ENCODE peak calls at places on chromosomes 3 and 15, in four cellular contexts. One of them, this sample, is unnamed.

GRCh38 chr15:72358532-72359180 is 17.2 kb downstream of the HEXA start:
- DNase-seq in HepG2: peak; percentile 83
- DNase-seq in breast epithelium: peak; percentile 88
- DNase-seq in Panc1: no peak
- DNase-seq in this sample: peak; percentile 94

GRCh38 chr3:11393401-11393800 is 121.2 kb downstream of the ATG7 start:
- DNase-seq in HepG2: peak; percentile 9
- DNase-seq in breast epithelium: no peak
- DNase-seq in Panc1: no peak
- DNase-seq in this sample: no peak

GRCh38 chr3:13772321-13772745 is 107.5 kb downstream of the WNT7A start:
- DNase-seq in HepG2: no peak
- DNase-seq in breast epithelium: no peak
- DNase-seq in Panc1: no peak
- DNase-seq in this sample: no peak

GRCh38 chr3:16033889-16034687 is 140.4 kb upstream of the GALNT15 start:
- DNase-seq in HepG2: no peak
- DNase-seq in breast epithelium: no peak
- DNase-seq in Panc1: no peak
- DNase-seq in this sample: no peak

GRCh38 chr3:126051741-126052140 is 32.2 kb downstream of the SLC41A3 start:
- DNase-seq in HepG2: no peak
- DNase-seq in breast epithelium: no peak
- DNase-seq in Panc1: no peak
- DNase-seq in this sample: no peak

GRCh38 chr15:27589260-27589659 is 509.9 kb downstream of the OCA2 start:
- DNase-seq in HepG2: no peak
- DNase-seq in breast epithelium: no peak
- DNase-seq in Panc1: no peak
- DNase-seq in this sample: no peak

GRCh38 chr3:42228796-42229195 is 37.2 kb downstream of the CCK start:
- DNase-seq in HepG2: peak; percentile 20
- DNase-seq in breast epithelium: no peak
- DNase-seq in Panc1: no peak
- DNase-seq in this sample: no peak

GRCh38 chr15:62142736-62143135 is 22.3 kb downstream of the C2CD4B start:
- DNase-seq in HepG2: no peak
- DNase-seq in breast epithelium: no peak
- DNase-seq in Panc1: no peak
- DNase-seq in this sample: no peak

GRCh38 chr3:13546667-13547171 is 2.2 kb upstream of the FBLN2 start:
- DNase-seq in HepG2: no peak
- DNase-seq in breast epithelium: no peak
- DNase-seq in Panc1: no peak
- DNase-seq in this sample: no peak

GRCh38 chr3:149658444-149659172 is 783 bp upstream of the WWTR1 start:
- DNase-seq in HepG2: no peak
- DNase-seq in breast epithelium: peak; percentile 86
- DNase-seq in Panc1: no peak
- DNase-seq in this sample: peak; percentile 81

GRCh38 chr3:152071924-152072323 is 196.8 kb upstream of the MBNL1 start:
- DNase-seq in HepG2: peak; percentile 19
- DNase-seq in breast epithelium: no peak
- DNase-seq in Panc1: no peak
- DNase-seq in this sample: no peak

GRCh38 chr3:31226331-31226730 is 306.4 kb upstream of the STT3B start:
- DNase-seq in HepG2: no peak
- DNase-seq in breast epithelium: no peak
- DNase-seq in Panc1: no peak
- DNase-seq in this sample: no peak

GRCh38 chr15:66254364-66255292 is 1.1 kb upstream of the MEGF11 start:
- DNase-seq in HepG2: no peak
- DNase-seq in breast epithelium: no peak
- DNase-seq in Panc1: no peak
- DNase-seq in this sample: no peak

GRCh38 chr3:68648494-68648893 is 283.9 kb downstream of the TAFA4 start:
- DNase-seq in HepG2: no peak
- DNase-seq in breast epithelium: no peak
- DNase-seq in Panc1: no peak
- DNase-seq in this sample: no peak

GRCh38 chr3:112508860-112509259 is 9.6 kb upstream of the BTLA start:
- DNase-seq in HepG2: no peak
- DNase-seq in breast epithelium: no peak
- DNase-seq in Panc1: no peak
- DNase-seq in this sample: no peak

GRCh38 chr3:791442-791841 is 301.4 kb upstream of the CNTN6 start:
- DNase-seq in HepG2: no peak
- DNase-seq in breast epithelium: no peak
- DNase-seq in Panc1: no peak
- DNase-seq in this sample: no peak

GRCh38 chr3:102674284-102674683 is 239.5 kb downstream of the ZPLD1 start:
- DNase-seq in HepG2: no peak
- DNase-seq in breast epithelium: no peak
- DNase-seq in Panc1: no peak
- DNase-seq in this sample: no peak

GRCh38 chr3:184750684-184751083 is 38.8 kb upstream of the MAGEF1 start:
- DNase-seq in HepG2: no peak
- DNase-seq in breast epithelium: no peak
- DNase-seq in Panc1: no peak
- DNase-seq in this sample: no peak

GRCh38 chr3:194367992-194368841 is 1.3 kb downstream of the LRRC15 start:
- DNase-seq in HepG2: no peak
- DNase-seq in breast epithelium: no peak
- DNase-seq in Panc1: no peak
- DNase-seq in this sample: no peak

GRCh38 chr3:110419096-110419495 is 652.5 kb upstream of the NECTIN3 start:
- DNase-seq in HepG2: no peak
- DNase-seq in breast epithelium: no peak
- DNase-seq in Panc1: no peak
- DNase-seq in this sample: no peak

GRCh38 chr15:100259266-100259665 is 82.5 kb downstream of the ADAMTS17 start:
- DNase-seq in HepG2: no peak
- DNase-seq in breast epithelium: no peak
- DNase-seq in Panc1: no peak
- DNase-seq in this sample: no peak

GRCh38 chr15:78640840-78641733 is at the start of gene CHRNB4:
- DNase-seq in HepG2: no peak
- DNase-seq in breast epithelium: no peak
- DNase-seq in Panc1: no peak
- DNase-seq in this sample: no peak

GRCh38 chr15:88690331-88690730 is 51.5 kb downstream of the ISG20 start:
- DNase-seq in HepG2: no peak
- DNase-seq in breast epithelium: no peak
- DNase-seq in Panc1: no peak
- DNase-seq in this sample: no peak

GRCh38 chr15:41775651-41776050 is 1.4 kb downstream of the MAPKBP1 start:
- DNase-seq in HepG2: no peak
- DNase-seq in breast epithelium: no peak
- DNase-seq in Panc1: no peak
- DNase-seq in this sample: no peak
- H3K27ac ChIP-seq in HepG2: no peak overlapping the region
- H3K27ac ChIP-seq in breast epithelium: peak overlapping the region; percentile 93
- H3K27ac ChIP-seq in Panc1: peak overlapping the region; percentile 93
- H3K27ac ChIP-seq in this sample: no peak overlapping the region

GRCh38 chr15:68042156-68042854 is 11.8 kb upstream of the PIAS1 start:
- DNase-seq in HepG2: peak; percentile 50
- DNase-seq in breast epithelium: no peak
- DNase-seq in Panc1: no peak
- DNase-seq in this sample: no peak
- H3K4me1 ChIP-seq in HepG2: peaks cover 39% of the 10 kb centered on the region
- H3K4me1 ChIP-seq in breast epithelium: no peaks in the 10 kb centered on the region
- H3K4me1 ChIP-seq in Panc1: peaks cover 22% of the 10 kb centered on the region
- H3K4me1 ChIP-seq in this sample: no peaks in the 10 kb centered on the region

DNA sequence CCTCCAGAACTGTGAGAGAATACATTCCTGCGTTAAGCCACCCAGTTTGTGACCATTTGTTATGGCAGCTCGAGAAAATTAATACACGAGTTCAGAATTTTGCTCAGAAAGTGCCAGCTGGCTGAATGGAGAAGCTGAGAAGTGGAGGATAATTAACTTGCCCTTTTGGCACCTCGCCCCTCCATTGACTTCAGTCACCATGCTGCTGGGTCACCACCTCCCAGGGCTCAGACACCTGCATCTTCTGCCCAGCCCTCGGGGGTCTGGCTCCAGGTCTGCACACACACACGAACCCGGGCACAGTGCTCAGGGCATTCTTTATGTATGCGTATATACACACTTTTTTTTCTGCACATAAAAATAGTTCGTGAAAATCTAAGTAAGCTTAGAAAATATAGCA is 32.0 kb downstream of the AMOTL2 start:
- DNase-seq in HepG2: no peak
- DNase-seq in breast epithelium: no peak
- DNase-seq in Panc1: no peak
- DNase-seq in this sample: no peak
- TF ChIP-seq POLR2AphosphoS5 in HepG2: no peak
- TF ChIP-seq POLR2AphosphoS5 in breast epithelium: no peak
- TF ChIP-seq POLR2AphosphoS5 in Panc1: no peak
- TF ChIP-seq POLR2AphosphoS5 in this sample: no peak

GRCh38 chr3:70990723-70991122 is 592.8 kb downstream of the FOXP1 start:
- DNase-seq in HepG2: no peak
- DNase-seq in breast epithelium: no peak
- DNase-seq in Panc1: no peak
- DNase-seq in this sample: no peak
- H3K27ac ChIP-seq in HepG2: no peak overlapping the region
- H3K27ac ChIP-seq in breast epithelium: no peak overlapping the region
- H3K27ac ChIP-seq in Panc1: no peak overlapping the region
- H3K27ac ChIP-seq in this sample: no peak overlapping the region

GRCh38 chr3:46938118-46938517 is 38.4 kb downstream of the CCDC12 start:
- DNase-seq in HepG2: no peak
- DNase-seq in breast epithelium: no peak
- DNase-seq in Panc1: no peak
- DNase-seq in this sample: no peak
- H3K4me1 ChIP-seq in HepG2: peaks cover 92% of the 10 kb centered on the region
- H3K4me1 ChIP-seq in breast epithelium: peaks cover 8% of the 10 kb centered on the region
- H3K4me1 ChIP-seq in Panc1: peaks cover 20% of the 10 kb centered on the region
- H3K4me1 ChIP-seq in this sample: no peaks in the 10 kb centered on the region

DNA sequence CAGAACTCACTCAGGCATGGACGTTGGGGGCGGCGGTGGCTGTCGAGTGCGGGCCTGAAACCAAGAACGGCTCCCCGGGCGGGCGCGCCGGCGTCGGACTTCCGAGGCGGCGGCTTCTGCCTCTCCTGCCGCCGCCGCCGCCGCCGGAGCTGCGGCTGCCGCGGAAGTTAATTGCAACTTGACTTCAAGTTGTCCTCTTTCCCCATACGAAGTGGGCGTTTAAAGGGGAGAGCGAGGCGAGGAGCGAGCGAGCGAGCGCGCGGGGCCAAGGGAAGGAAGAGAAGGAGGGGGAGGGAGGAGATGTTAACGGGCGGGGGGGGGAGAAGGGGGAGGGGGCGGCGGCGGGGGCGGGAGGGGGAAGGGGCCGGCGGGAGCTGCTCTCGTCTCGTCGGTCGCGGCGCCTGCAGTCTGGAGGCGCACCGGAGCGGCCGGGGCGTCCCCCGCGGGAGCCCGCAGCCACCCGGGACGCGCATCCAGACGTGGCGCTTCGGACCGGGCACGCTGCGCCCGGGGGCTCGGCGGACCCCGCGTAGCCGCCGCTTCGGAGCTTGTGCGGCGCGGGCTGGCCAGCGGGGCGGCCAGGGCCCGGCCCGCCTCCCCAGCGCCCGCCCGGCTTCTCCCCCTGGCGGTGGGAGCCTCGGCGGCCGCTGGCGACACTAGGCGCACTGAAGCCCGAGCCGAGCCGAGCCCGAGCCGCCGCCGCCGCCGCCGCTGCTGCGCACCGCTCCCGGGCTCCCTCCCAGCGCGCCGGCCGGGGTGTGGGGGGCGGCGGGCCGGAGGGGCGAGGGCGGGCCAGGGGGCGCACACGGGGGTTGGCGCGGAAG is 19.7 kb upstream of the SATB1 start:
- DNase-seq in HepG2: peak; percentile 3
- DNase-seq in breast epithelium: no peak
- DNase-seq in Panc1: no peak
- DNase-seq in this sample: peak; percentile 60
- TF ChIP-seq POLR2AphosphoS5 in HepG2: no peak
- TF ChIP-seq POLR2AphosphoS5 in breast epithelium: no peak
- TF ChIP-seq POLR2AphosphoS5 in Panc1: no peak
- TF ChIP-seq POLR2AphosphoS5 in this sample: no peak

DNA sequence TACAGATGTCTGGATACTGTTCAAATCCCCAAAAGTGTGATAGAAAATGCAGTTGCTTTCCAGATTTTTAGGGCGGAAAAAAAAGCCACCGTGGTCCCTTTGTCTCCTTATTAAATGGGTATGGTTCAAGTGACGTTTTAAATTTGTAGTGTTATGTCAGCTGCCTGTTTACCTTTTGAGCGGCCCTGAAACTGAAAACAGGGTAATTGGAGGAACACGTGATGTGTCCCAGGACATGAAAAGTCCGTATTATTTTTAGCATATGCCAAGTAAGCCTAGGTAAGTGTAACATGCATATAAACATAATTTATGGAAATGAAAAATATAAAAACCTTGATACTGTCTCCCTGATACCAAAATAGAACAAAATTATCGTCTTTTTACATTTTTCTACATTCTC is 109.1 kb upstream of the PDZRN3 start:
- DNase-seq in HepG2: no peak
- DNase-seq in breast epithelium: no peak
- DNase-seq in Panc1: no peak
- DNase-seq in this sample: no peak
- H3K27ac ChIP-seq in HepG2: no peak overlapping the region
- H3K27ac ChIP-seq in breast epithelium: no peak overlapping the region
- H3K27ac ChIP-seq in Panc1: no peak overlapping the region
- H3K27ac ChIP-seq in this sample: no peak overlapping the region

DNA sequence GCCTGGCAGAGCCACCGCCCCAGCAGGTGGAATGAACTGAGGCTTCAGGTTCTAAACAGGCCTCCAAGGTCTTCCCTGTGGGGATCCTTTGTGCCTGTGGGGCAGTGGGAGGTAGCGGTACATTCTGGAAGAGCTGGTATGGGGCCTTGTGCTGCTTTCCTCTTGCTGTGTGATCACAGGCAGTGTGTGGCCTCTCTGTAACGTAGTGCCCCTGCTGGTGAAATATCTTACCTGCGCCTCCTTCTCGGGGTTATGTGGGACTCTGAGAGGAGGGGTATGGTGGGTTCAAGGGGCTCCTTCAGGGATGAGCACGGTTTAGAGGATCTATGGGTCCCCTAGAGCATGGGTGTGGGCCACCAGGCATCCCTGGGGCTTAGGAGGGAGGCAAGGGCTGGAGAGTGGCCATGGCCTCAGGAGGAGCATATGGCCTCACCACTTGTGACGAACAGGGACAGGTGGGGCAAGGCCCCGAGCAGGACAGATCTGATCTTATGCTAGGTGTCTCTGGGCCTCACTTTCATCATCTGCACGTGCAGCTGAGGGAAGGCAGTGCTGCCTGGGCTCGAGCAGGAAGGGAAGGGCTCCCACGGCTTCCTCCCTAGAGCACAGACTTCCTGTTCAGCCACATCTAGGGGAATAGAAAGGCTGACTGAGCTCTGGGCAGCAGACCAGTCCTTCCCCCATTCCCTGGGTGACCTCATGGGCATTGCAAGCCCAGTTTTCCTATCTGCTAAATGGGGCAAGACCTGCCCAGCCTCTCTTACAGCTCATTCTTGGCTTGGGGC is 1.9 kb upstream of the ALS2CL start:
- DNase-seq in HepG2: no peak
- DNase-seq in breast epithelium: no peak
- DNase-seq in Panc1: no peak
- DNase-seq in this sample: no peak
- H3K4me1 ChIP-seq in HepG2: no peaks in the 10 kb centered on the region
- H3K4me1 ChIP-seq in breast epithelium: no peaks in the 10 kb centered on the region
- H3K4me1 ChIP-seq in Panc1: no peaks in the 10 kb centered on the region
- H3K4me1 ChIP-seq in this sample: peaks cover 5% of the 10 kb centered on the region

This sample was measured in prostate gland.